ENCODE peak calls at places on chromosomes 12 and 14, in four cellular contexts. One of them, this sample, is unnamed.

GRCh38 chr12:45343269-45344051 is 127.6 kb downstream of the ANO6 start:
- DNase-seq in tibial nerve: no peak
- DNase-seq in right lobe of liver: no peak
- DNase-seq in lower leg skin: no peak
- DNase-seq in this sample: no peak

GRCh38 chr14:77071938-77072388 is 26.1 kb upstream of the CIPC start:
- DNase-seq in lower leg skin: no peak
- DNase-seq in right lobe of liver: peak
- DNase-seq in tibial nerve: no peak
- DNase-seq in this sample: no peak

GRCh38 chr12:124032265-124032886 is 59.4 kb downstream of the ZNF664 start:
- DNase-seq in lower leg skin: no peak
- DNase-seq in tibial nerve: peak
- DNase-seq in right lobe of liver: peak
- DNase-seq in this sample: no peak

GRCh38 chr14:35384386-35385041 is 20.0 kb downstream of the NFKBIA start:
- DNase-seq in right lobe of liver: no peak
- DNase-seq in lower leg skin: no peak
- DNase-seq in tibial nerve: peak
- DNase-seq in this sample: no peak

GRCh38 chr12:96720363-96720705 is 186.7 kb upstream of the NEDD1 start:
- DNase-seq in tibial nerve: no peak
- DNase-seq in lower leg skin: no peak
- DNase-seq in right lobe of liver: peak
- DNase-seq in this sample: no peak

GRCh38 chr14:99687284-99688209 is 3.4 kb downstream of the CYP46A1 start:
- DNase-seq in right lobe of liver: peak
- DNase-seq in tibial nerve: no peak
- DNase-seq in lower leg skin: peak
- DNase-seq in this sample: no peak

GRCh38 chr14:55220230-55220629 is 28.8 kb upstream of the DLGAP5 start:
- DNase-seq in lower leg skin: no peak
- DNase-seq in right lobe of liver: no peak
- DNase-seq in tibial nerve: no peak
- DNase-seq in this sample: no peak

GRCh38 chr12:110316861-110317260 is 35.8 kb downstream of the ATP2A2 start:
- DNase-seq in tibial nerve: no peak
- DNase-seq in right lobe of liver: no peak
- DNase-seq in lower leg skin: no peak
- DNase-seq in this sample: no peak

GRCh38 chr12:26661399-26661798 is 171.6 kb downstream of the ITPR2 start:
- DNase-seq in tibial nerve: no peak
- DNase-seq in right lobe of liver: no peak
- DNase-seq in lower leg skin: no peak
- DNase-seq in this sample: no peak

GRCh38 chr14:100375273-100375962 is 52.3 kb downstream of the SLC25A47 start:
- DNase-seq in tibial nerve: peak
- DNase-seq in lower leg skin: peak
- DNase-seq in right lobe of liver: peak
- DNase-seq in this sample: peak

GRCh38 chr12:111451649-111452129 is 46.0 kb downstream of the SH2B3 start:
- DNase-seq in tibial nerve: no peak
- DNase-seq in right lobe of liver: peak
- DNase-seq in lower leg skin: no peak
- DNase-seq in this sample: no peak

GRCh38 chr14:34539407-34540180 is at the start of gene EAPP:
- DNase-seq in right lobe of liver: peak
- DNase-seq in tibial nerve: peak
- DNase-seq in lower leg skin: peak
- DNase-seq in this sample: peak

GRCh38 chr12:112900298-112901145 is 6.2 kb upstream of the OAS1 start:
- DNase-seq in right lobe of liver: no peak
- DNase-seq in lower leg skin: peak
- DNase-seq in tibial nerve: peak
- DNase-seq in this sample: no peak

GRCh38 chr12:104546575-104546974 is 89.8 kb downstream of the CHST11 start:
- DNase-seq in right lobe of liver: no peak
- DNase-seq in tibial nerve: no peak
- DNase-seq in lower leg skin: no peak
- DNase-seq in this sample: no peak

GRCh38 chr12:27967551-27968054 is 4.9 kb downstream of the PTHLH start:
- DNase-seq in right lobe of liver: no peak
- DNase-seq in lower leg skin: no peak
- DNase-seq in tibial nerve: no peak
- DNase-seq in this sample: no peak

GRCh38 chr12:25775968-25776367 is 182.5 kb upstream of the RASSF8 start:
- DNase-seq in lower leg skin: no peak
- DNase-seq in right lobe of liver: no peak
- DNase-seq in tibial nerve: no peak
- DNase-seq in this sample: no peak

GRCh38 chr12:127548123-127548553 is 718.8 kb upstream of the TMEM132C start:
- DNase-seq in tibial nerve: no peak
- DNase-seq in lower leg skin: no peak
- DNase-seq in right lobe of liver: no peak
- DNase-seq in this sample: no peak

GRCh38 chr14:75205586-75205985 is 29.2 kb upstream of the TMED10 start:
- DNase-seq in right lobe of liver: no peak
- DNase-seq in tibial nerve: no peak
- DNase-seq in lower leg skin: no peak
- DNase-seq in this sample: no peak

GRCh38 chr12:86513206-86513605 is 257.0 kb upstream of the MGAT4C start:
- DNase-seq in lower leg skin: no peak
- DNase-seq in right lobe of liver: no peak
- DNase-seq in tibial nerve: no peak
- DNase-seq in this sample: no peak

GRCh38 chr12:89709994-89710872 is 1.6 kb upstream of the ATP2B1 start:
- DNase-seq in lower leg skin: peak
- DNase-seq in right lobe of liver: peak
- DNase-seq in tibial nerve: peak
- DNase-seq in this sample: peak

GRCh38 chr12:108876550-108876949 is 3.3 kb upstream of the DAO start:
- DNase-seq in right lobe of liver: no peak
- DNase-seq in lower leg skin: no peak
- DNase-seq in tibial nerve: no peak
- DNase-seq in this sample: no peak

GRCh38 chr12:38823743-38824142 is 81.6 kb downstream of the CPNE8 start:
- DNase-seq in right lobe of liver: no peak
- DNase-seq in tibial nerve: no peak
- DNase-seq in lower leg skin: no peak
- DNase-seq in this sample: no peak

GRCh38 chr14:35050652-35051051 is 4.6 kb downstream of the FAM177A1 start:
- DNase-seq in right lobe of liver: peak
- DNase-seq in lower leg skin: no peak
- DNase-seq in tibial nerve: no peak
- DNase-seq in this sample: no peak

GRCh38 chr14:92135269-92135668 is 13.5 kb downstream of the CPSF2 start:
- DNase-seq in tibial nerve: no peak
- DNase-seq in right lobe of liver: no peak
- DNase-seq in lower leg skin: no peak
- DNase-seq in this sample: no peak

GRCh38 chr12:15495742-15496141 is 173.4 kb downstream of the PTPRO start:
- DNase-seq in right lobe of liver: no peak
- DNase-seq in tibial nerve: no peak
- DNase-seq in lower leg skin: no peak
- DNase-seq in this sample: no peak

GRCh38 chr12:52835271-52836041 is 1.3 kb upstream of the KRT79 start:
- DNase-seq in lower leg skin: no peak
- DNase-seq in tibial nerve: no peak
- DNase-seq in right lobe of liver: no peak
- DNase-seq in this sample: no peak

GRCh38 chr12:31959051-31959700 is at the start of gene RESF1:
- DNase-seq in right lobe of liver: peak
- DNase-seq in lower leg skin: peak
- DNase-seq in tibial nerve: peak
- DNase-seq in this sample: peak
- TF ChIP-seq POLR2A in right lobe of liver: peak
- TF ChIP-seq POLR2A in lower leg skin: no peak
- TF ChIP-seq POLR2A in tibial nerve: peak
- TF ChIP-seq POLR2A in this sample: peak

GRCh38 chr12:95131589-95132335 is 58.3 kb upstream of the NR2C1 start:
- DNase-seq in right lobe of liver: no peak
- DNase-seq in tibial nerve: peak
- DNase-seq in lower leg skin: no peak
- DNase-seq in this sample: no peak

GRCh38 chr12:95129115-95129514 is 55.7 kb upstream of the NR2C1 start:
- DNase-seq in lower leg skin: no peak
- DNase-seq in tibial nerve: no peak
- DNase-seq in right lobe of liver: no peak
- DNase-seq in this sample: no peak

GRCh38 chr12:95126076-95126475 is 52.7 kb upstream of the NR2C1 start:
- DNase-seq in right lobe of liver: no peak
- DNase-seq in tibial nerve: no peak
- DNase-seq in lower leg skin: no peak
- DNase-seq in this sample: no peak

GRCh38 chr12:95134085-95134484 is 60.7 kb upstream of the NR2C1 start:
- DNase-seq in tibial nerve: no peak
- DNase-seq in lower leg skin: no peak
- DNase-seq in right lobe of liver: no peak
- DNase-seq in this sample: no peak

DNA sequence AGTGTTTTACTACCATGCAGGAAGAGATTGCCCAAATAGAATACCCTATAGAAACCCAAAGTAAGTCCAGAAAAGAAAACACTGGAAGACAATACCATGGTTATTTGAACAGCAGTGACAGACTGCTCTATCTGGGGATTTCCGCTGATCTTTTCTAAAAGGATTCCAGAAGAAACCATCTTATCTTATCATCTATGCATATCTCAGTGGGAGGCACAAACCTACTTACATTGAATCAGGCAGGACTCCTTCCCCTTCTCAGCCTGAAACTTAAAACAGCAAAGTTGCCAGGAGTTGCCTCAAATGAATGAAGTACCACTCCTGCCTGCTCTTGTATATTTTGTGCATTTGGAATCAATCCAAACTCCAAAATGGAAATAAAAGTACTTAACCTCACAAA is 56.7 kb upstream of the NR2C1 start:
- DNase-seq in tibial nerve: no peak
- DNase-seq in lower leg skin: no peak
- DNase-seq in right lobe of liver: no peak
- DNase-seq in this sample: no peak
- H3K4me3 ChIP-seq in tibial nerve: no peak
- H3K4me3 ChIP-seq in lower leg skin: no peak
- H3K4me3 ChIP-seq in right lobe of liver: no peak
- H3K4me3 ChIP-seq in this sample: no peak

GRCh38 chr12:11746024-11746771 is 96.7 kb downstream of the ETV6 start:
- DNase-seq in right lobe of liver: no peak
- DNase-seq in lower leg skin: no peak
- DNase-seq in tibial nerve: no peak
- DNase-seq in this sample: no peak

GRCh38 chr12:11747969-11748368 is 98.5 kb downstream of the ETV6 start:
- DNase-seq in right lobe of liver: no peak
- DNase-seq in tibial nerve: no peak
- DNase-seq in lower leg skin: no peak
- DNase-seq in this sample: no peak

GRCh38 chr12:11749943-11750690 is 100.6 kb downstream of the ETV6 start:
- DNase-seq in lower leg skin: no peak
- DNase-seq in right lobe of liver: no peak
- DNase-seq in tibial nerve: no peak
- DNase-seq in this sample: no peak

GRCh38 chr12:11745112-11745511 is 95.6 kb downstream of the ETV6 start:
- DNase-seq in lower leg skin: no peak
- DNase-seq in right lobe of liver: no peak
- DNase-seq in tibial nerve: no peak
- DNase-seq in this sample: no peak

DNA sequence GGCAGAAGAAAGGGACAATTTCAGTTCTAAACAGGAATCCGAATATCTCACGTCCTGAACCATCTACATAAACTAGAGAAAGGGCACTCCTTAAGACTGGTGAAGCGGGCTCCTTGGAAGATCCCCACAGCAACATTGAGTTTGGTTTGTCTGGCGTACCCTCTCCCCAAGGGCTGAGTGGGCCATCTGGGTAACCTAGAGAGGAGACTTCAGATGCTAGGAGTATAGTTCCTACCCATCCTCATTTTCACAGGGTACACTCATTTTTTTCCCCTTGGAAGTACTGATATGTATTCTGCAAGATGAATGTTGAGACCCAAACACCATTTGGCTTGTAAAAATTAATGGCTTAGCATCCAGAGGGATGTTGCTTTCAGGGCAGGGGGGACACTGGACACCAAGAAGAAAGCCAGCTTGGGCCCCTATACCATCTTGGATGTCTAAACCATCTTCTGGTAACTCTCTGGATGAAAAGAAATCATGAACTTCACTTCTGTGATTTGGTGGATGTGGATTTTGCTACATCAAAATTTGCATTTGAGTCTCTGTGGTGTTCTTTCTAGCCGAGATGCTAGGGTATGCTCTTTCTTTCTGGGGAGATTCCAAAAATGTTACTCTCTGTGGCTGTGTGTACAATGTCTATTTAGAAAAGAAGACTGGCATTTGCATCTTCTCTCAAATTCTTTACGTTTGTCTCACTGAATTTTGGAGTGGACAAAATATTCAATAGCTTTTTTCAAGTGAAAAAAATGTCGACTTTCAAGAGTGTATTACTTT is 97.7 kb downstream of the ETV6 start:
- DNase-seq in lower leg skin: no peak
- DNase-seq in right lobe of liver: no peak
- DNase-seq in tibial nerve: no peak
- DNase-seq in this sample: no peak
- TF ChIP-seq POLR2A in lower leg skin: no peak
- TF ChIP-seq POLR2A in right lobe of liver: no peak
- TF ChIP-seq POLR2A in tibial nerve: no peak
- TF ChIP-seq POLR2A in this sample: no peak

DNA sequence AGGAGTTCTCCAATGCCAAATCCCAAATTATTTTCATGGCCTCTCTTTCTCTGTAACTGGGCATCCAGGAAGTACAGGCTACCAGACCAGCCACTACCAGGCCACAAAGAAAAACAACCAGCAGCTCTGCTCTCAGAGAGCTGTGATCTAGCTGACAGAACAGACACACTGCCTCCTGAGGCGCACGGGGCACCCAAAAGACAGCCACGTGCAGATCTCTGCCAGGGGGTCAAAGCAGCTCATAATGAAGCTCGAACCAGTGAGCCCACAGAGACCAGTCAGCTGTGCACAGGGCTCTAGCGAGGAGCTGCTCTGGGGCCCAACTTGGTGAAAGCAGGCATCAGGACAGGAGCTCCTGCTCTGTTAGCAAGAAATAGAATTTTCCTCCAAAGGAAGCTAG is 30.4 kb downstream of the ACTN1 start:
- DNase-seq in right lobe of liver: no peak
- DNase-seq in tibial nerve: no peak
- DNase-seq in lower leg skin: no peak
- DNase-seq in this sample: no peak
- H3K4me3 ChIP-seq in right lobe of liver: no peak
- H3K4me3 ChIP-seq in tibial nerve: no peak
- H3K4me3 ChIP-seq in lower leg skin: no peak
- H3K4me3 ChIP-seq in this sample: no peak